ENCODE peak calls at places on chromosome 2, in ten cellular contexts. One of them, this sample, is unnamed.

GRCh38 chr2:113842919-113843736 is 46.8 kb upstream of the ACTR3 start:
- DNase-seq in IMR-90: peak; percentile 63
- DNase-seq in adrenal gland: no peak
- DNase-seq in A549: no peak
- DNase-seq in NB4: no peak
- DNase-seq in right lobe of liver: no peak
- DNase-seq in GM12891: no peak
- DNase-seq in K562: peak; percentile 50
- DNase-seq in transverse colon: no peak
- DNase-seq in endothelial cell of umbilical vein: no peak
- DNase-seq in this sample: no peak

GRCh38 chr2:31736695-31737454 is 156.1 kb upstream of the SRD5A2 start:
- DNase-seq in K562: no peak
- DNase-seq in A549: no peak
- DNase-seq in GM12891: no peak
- DNase-seq in right lobe of liver: peak; percentile 58
- DNase-seq in adrenal gland: no peak
- DNase-seq in NB4: peak; percentile 7
- DNase-seq in IMR-90: no peak
- DNase-seq in transverse colon: no peak
- DNase-seq in endothelial cell of umbilical vein: no peak
- DNase-seq in this sample: no peak

GRCh38 chr2:148982282-148982681 is 56.2 kb upstream of the LYPD6B start:
- DNase-seq in endothelial cell of umbilical vein: no peak
- DNase-seq in IMR-90: no peak
- DNase-seq in A549: no peak
- DNase-seq in K562: no peak
- DNase-seq in adrenal gland: no peak
- DNase-seq in GM12891: no peak
- DNase-seq in right lobe of liver: no peak
- DNase-seq in NB4: no peak
- DNase-seq in transverse colon: no peak
- DNase-seq in this sample: no peak

GRCh38 chr2:133605031-133605773 is 36.9 kb upstream of the NCKAP5 start:
- DNase-seq in IMR-90: peak; percentile 72
- DNase-seq in GM12891: no peak
- DNase-seq in adrenal gland: no peak
- DNase-seq in A549: no peak
- DNase-seq in right lobe of liver: no peak
- DNase-seq in NB4: no peak
- DNase-seq in transverse colon: no peak
- DNase-seq in K562: no peak
- DNase-seq in endothelial cell of umbilical vein: no peak
- DNase-seq in this sample: no peak

GRCh38 chr2:71477231-71477681 is 23.9 kb downstream of the DYSF start:
- DNase-seq in IMR-90: no peak
- DNase-seq in adrenal gland: no peak
- DNase-seq in K562: no peak
- DNase-seq in right lobe of liver: no peak
- DNase-seq in A549: no peak
- DNase-seq in endothelial cell of umbilical vein: no peak
- DNase-seq in NB4: peak; percentile 53
- DNase-seq in transverse colon: no peak
- DNase-seq in GM12891: no peak
- DNase-seq in this sample: no peak

GRCh38 chr2:202112041-202112440 is 39.0 kb downstream of the KIAA2012 start:
- DNase-seq in NB4: no peak
- DNase-seq in GM12891: no peak
- DNase-seq in adrenal gland: no peak
- DNase-seq in A549: no peak
- DNase-seq in endothelial cell of umbilical vein: no peak
- DNase-seq in K562: peak; percentile 5
- DNase-seq in transverse colon: no peak
- DNase-seq in right lobe of liver: no peak
- DNase-seq in IMR-90: no peak
- DNase-seq in this sample: no peak

GRCh38 chr2:240632291-240632670 is 7.0 kb downstream of the GPR35 start:
- DNase-seq in NB4: no peak
- DNase-seq in right lobe of liver: no peak
- DNase-seq in endothelial cell of umbilical vein: no peak
- DNase-seq in transverse colon: peak; percentile 3
- DNase-seq in K562: no peak
- DNase-seq in adrenal gland: no peak
- DNase-seq in A549: no peak
- DNase-seq in GM12891: no peak
- DNase-seq in IMR-90: no peak
- DNase-seq in this sample: no peak

GRCh38 chr2:42939411-42940206 is 147.2 kb upstream of the HAAO start:
- DNase-seq in endothelial cell of umbilical vein: peak; percentile 35
- DNase-seq in right lobe of liver: no peak
- DNase-seq in A549: no peak
- DNase-seq in K562: no peak
- DNase-seq in adrenal gland: no peak
- DNase-seq in IMR-90: no peak
- DNase-seq in GM12891: no peak
- DNase-seq in transverse colon: peak; percentile 63
- DNase-seq in NB4: no peak
- DNase-seq in this sample: no peak

GRCh38 chr2:127155901-127156300 is 48.9 kb upstream of the BIN1 start:
- DNase-seq in K562: no peak
- DNase-seq in adrenal gland: peak; percentile 65
- DNase-seq in IMR-90: peak; percentile 26
- DNase-seq in A549: no peak
- DNase-seq in transverse colon: no peak
- DNase-seq in GM12891: no peak
- DNase-seq in right lobe of liver: no peak
- DNase-seq in NB4: no peak
- DNase-seq in endothelial cell of umbilical vein: no peak
- DNase-seq in this sample: no peak

GRCh38 chr2:128770143-128771080 is 451.7 kb upstream of the HS6ST1 start:
- DNase-seq in endothelial cell of umbilical vein: no peak
- DNase-seq in GM12891: no peak
- DNase-seq in adrenal gland: no peak
- DNase-seq in NB4: no peak
- DNase-seq in right lobe of liver: no peak
- DNase-seq in IMR-90: no peak
- DNase-seq in K562: no peak
- DNase-seq in transverse colon: no peak
- DNase-seq in A549: no peak
- DNase-seq in this sample: no peak

GRCh38 chr2:234411793-234412192 is 85.1 kb downstream of the ARL4C start:
- DNase-seq in right lobe of liver: no peak
- DNase-seq in IMR-90: no peak
- DNase-seq in adrenal gland: no peak
- DNase-seq in K562: no peak
- DNase-seq in GM12891: no peak
- DNase-seq in transverse colon: no peak
- DNase-seq in endothelial cell of umbilical vein: no peak
- DNase-seq in NB4: no peak
- DNase-seq in A549: no peak
- DNase-seq in this sample: no peak

GRCh38 chr2:30935795-30936194 is 128.5 kb upstream of the CAPN13 start:
- DNase-seq in adrenal gland: no peak
- DNase-seq in endothelial cell of umbilical vein: no peak
- DNase-seq in NB4: no peak
- DNase-seq in IMR-90: no peak
- DNase-seq in K562: no peak
- DNase-seq in A549: no peak
- DNase-seq in GM12891: no peak
- DNase-seq in right lobe of liver: no peak
- DNase-seq in transverse colon: no peak
- DNase-seq in this sample: no peak

GRCh38 chr2:185147361-185147760 is 549.0 kb downstream of the ZNF804A start:
- DNase-seq in A549: no peak
- DNase-seq in IMR-90: no peak
- DNase-seq in NB4: no peak
- DNase-seq in endothelial cell of umbilical vein: no peak
- DNase-seq in transverse colon: no peak
- DNase-seq in GM12891: no peak
- DNase-seq in K562: no peak
- DNase-seq in adrenal gland: no peak
- DNase-seq in right lobe of liver: no peak
- DNase-seq in this sample: no peak

GRCh38 chr2:20447437-20448245 is 767 bp downstream of the RHOB start:
- DNase-seq in adrenal gland: peak; percentile 83
- DNase-seq in transverse colon: peak; percentile 57
- DNase-seq in GM12891: peak; percentile 39
- DNase-seq in right lobe of liver: peak; percentile 50
- DNase-seq in endothelial cell of umbilical vein: peak; percentile 56
- DNase-seq in A549: no peak
- DNase-seq in K562: no peak
- DNase-seq in NB4: peak; percentile 39
- DNase-seq in IMR-90: peak; percentile 41
- DNase-seq in this sample: peak; percentile 62

GRCh38 chr2:182631299-182631698 is 84.8 kb upstream of the DNAJC10 start:
- DNase-seq in NB4: no peak
- DNase-seq in K562: no peak
- DNase-seq in GM12891: no peak
- DNase-seq in endothelial cell of umbilical vein: no peak
- DNase-seq in transverse colon: no peak
- DNase-seq in adrenal gland: no peak
- DNase-seq in IMR-90: no peak
- DNase-seq in A549: no peak
- DNase-seq in right lobe of liver: no peak
- DNase-seq in this sample: no peak

GRCh38 chr2:64141711-64142405 is 2.4 kb downstream of the PELI1 start:
- DNase-seq in GM12891: no peak
- DNase-seq in adrenal gland: no peak
- DNase-seq in K562: no peak
- DNase-seq in A549: no peak
- DNase-seq in NB4: peak; percentile 26
- DNase-seq in transverse colon: no peak
- DNase-seq in right lobe of liver: no peak
- DNase-seq in endothelial cell of umbilical vein: peak; percentile 70
- DNase-seq in IMR-90: peak; percentile 28
- DNase-seq in this sample: peak; percentile 31

GRCh38 chr2:94986392-94986963 is 39.0 kb upstream of the MAL start:
- DNase-seq in IMR-90: peak; percentile 70
- DNase-seq in transverse colon: peak; percentile 34
- DNase-seq in adrenal gland: peak; percentile 75
- DNase-seq in right lobe of liver: peak; percentile 41
- DNase-seq in A549: peak; percentile 61
- DNase-seq in NB4: peak; percentile 64
- DNase-seq in GM12891: peak; percentile 32
- DNase-seq in K562: peak; percentile 63
- DNase-seq in endothelial cell of umbilical vein: peak; percentile 52
- DNase-seq in this sample: peak; percentile 34

GRCh38 chr2:12848176-12848575 is 131.4 kb downstream of the TRIB2 start:
- DNase-seq in NB4: no peak
- DNase-seq in IMR-90: no peak
- DNase-seq in endothelial cell of umbilical vein: no peak
- DNase-seq in transverse colon: no peak
- DNase-seq in adrenal gland: no peak
- DNase-seq in right lobe of liver: no peak
- DNase-seq in K562: no peak
- DNase-seq in A549: no peak
- DNase-seq in GM12891: no peak
- DNase-seq in this sample: no peak

GRCh38 chr2:3223080-3223923 is 154.3 kb downstream of the EIPR1 start:
- DNase-seq in transverse colon: no peak
- DNase-seq in GM12891: no peak
- DNase-seq in NB4: no peak
- DNase-seq in A549: no peak
- DNase-seq in K562: no peak
- DNase-seq in right lobe of liver: no peak
- DNase-seq in adrenal gland: no peak
- DNase-seq in endothelial cell of umbilical vein: peak; percentile 23
- DNase-seq in IMR-90: peak; percentile 86
- DNase-seq in this sample: no peak
- TF ChIP-seq POLR2A in transverse colon: no peak
- TF ChIP-seq POLR2A in GM12891: no peak
- TF ChIP-seq POLR2A in NB4: no peak
- TF ChIP-seq POLR2A in A549: no peak
- TF ChIP-seq POLR2A in K562: no peak
- TF ChIP-seq POLR2A in right lobe of liver: no peak
- TF ChIP-seq POLR2A in adrenal gland: no peak
- TF ChIP-seq POLR2A in endothelial cell of umbilical vein: no peak
- TF ChIP-seq POLR2A in IMR-90: no peak
- TF ChIP-seq POLR2A in this sample: no peak

GRCh38 chr2:219002395-219003266 is 9.4 kb upstream of the CRYBA2 start:
- DNase-seq in right lobe of liver: peak; percentile 86
- DNase-seq in IMR-90: no peak
- DNase-seq in transverse colon: peak; percentile 87
- DNase-seq in GM12891: no peak
- DNase-seq in K562: peak; percentile 74
- DNase-seq in adrenal gland: peak; percentile 91
- DNase-seq in endothelial cell of umbilical vein: no peak
- DNase-seq in A549: peak; percentile 93
- DNase-seq in NB4: no peak
- DNase-seq in this sample: peak; percentile 45
- TF ChIP-seq POLR2A in right lobe of liver: no peak
- TF ChIP-seq POLR2A in IMR-90: no peak
- TF ChIP-seq POLR2A in transverse colon: peak; percentile 15
- TF ChIP-seq POLR2A in GM12891: no peak
- TF ChIP-seq POLR2A in K562: no peak
- TF ChIP-seq POLR2A in adrenal gland: no peak
- TF ChIP-seq POLR2A in endothelial cell of umbilical vein: no peak
- TF ChIP-seq POLR2A in A549: peak; percentile 52
- TF ChIP-seq POLR2A in NB4: no peak
- TF ChIP-seq POLR2A in this sample: no peak

DNA sequence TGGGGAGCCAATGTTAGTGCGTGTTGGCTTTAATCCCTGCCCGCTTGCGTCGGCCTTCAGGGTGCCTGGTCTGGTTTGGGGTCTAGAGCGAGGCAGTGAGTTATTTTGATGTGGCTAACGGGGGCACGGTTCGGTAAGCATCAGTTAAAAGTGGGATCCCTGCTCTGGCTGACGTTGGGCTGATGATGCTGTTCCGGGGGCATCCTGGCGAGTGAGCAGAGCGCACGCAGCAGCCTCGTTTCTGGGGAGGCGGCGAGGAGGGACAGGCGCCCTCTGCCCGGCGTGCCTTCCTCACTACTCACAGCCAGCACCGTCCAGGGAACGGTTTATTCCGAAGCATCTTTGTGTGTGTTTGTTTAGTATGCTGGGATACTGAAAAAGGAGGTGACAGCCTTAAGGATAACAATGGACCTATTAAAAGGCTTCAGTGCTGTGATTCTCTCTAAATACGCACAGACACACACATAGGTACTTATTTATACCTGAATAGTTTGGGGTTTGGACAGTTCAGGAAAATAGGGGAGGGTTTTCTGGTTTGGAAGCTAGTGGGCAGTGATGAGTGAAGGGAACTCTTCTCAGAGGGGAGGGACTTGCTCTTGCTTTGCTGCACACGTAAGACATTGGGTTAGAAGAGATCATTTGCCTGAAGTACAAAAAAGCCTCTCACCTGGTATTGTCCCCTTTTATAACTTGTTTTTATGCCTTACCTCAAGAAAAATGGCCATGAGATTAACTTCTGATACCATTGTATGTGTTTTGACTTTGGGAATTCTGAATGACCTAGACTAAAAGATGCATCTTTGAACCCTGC is 2.1 kb downstream of the CRIM1 start:
- DNase-seq in endothelial cell of umbilical vein: peak; percentile 82
- DNase-seq in IMR-90: peak; percentile 85
- DNase-seq in right lobe of liver: peak; percentile 21
- DNase-seq in adrenal gland: peak; percentile 64
- DNase-seq in K562: no peak
- DNase-seq in GM12891: no peak
- DNase-seq in transverse colon: peak; percentile 57
- DNase-seq in A549: peak; percentile 63
- DNase-seq in NB4: peak; percentile 20
- DNase-seq in this sample: peak; percentile 64
- TF ChIP-seq POLR2A in endothelial cell of umbilical vein: no peak
- TF ChIP-seq POLR2A in IMR-90: peak; percentile 87
- TF ChIP-seq POLR2A in right lobe of liver: no peak
- TF ChIP-seq POLR2A in adrenal gland: peak; percentile 9
- TF ChIP-seq POLR2A in K562: no peak
- TF ChIP-seq POLR2A in GM12891: no peak
- TF ChIP-seq POLR2A in transverse colon: peak; percentile 44
- TF ChIP-seq POLR2A in A549: no peak
- TF ChIP-seq POLR2A in NB4: no peak
- TF ChIP-seq POLR2A in this sample: no peak

GRCh38 chr2:230225486-230225885 is at the start of gene SP140:
- DNase-seq in adrenal gland: peak; percentile 65
- DNase-seq in IMR-90: no peak
- DNase-seq in endothelial cell of umbilical vein: no peak
- DNase-seq in K562: no peak
- DNase-seq in GM12891: no peak
- DNase-seq in NB4: no peak
- DNase-seq in right lobe of liver: peak; percentile 51
- DNase-seq in transverse colon: peak; percentile 73
- DNase-seq in A549: no peak
- DNase-seq in this sample: no peak
- TF ChIP-seq POLR2A in adrenal gland: no peak
- TF ChIP-seq POLR2A in IMR-90: no peak
- TF ChIP-seq POLR2A in endothelial cell of umbilical vein: no peak
- TF ChIP-seq POLR2A in K562: no peak
- TF ChIP-seq POLR2A in GM12891: peak; percentile 94
- TF ChIP-seq POLR2A in NB4: no peak
- TF ChIP-seq POLR2A in right lobe of liver: peak; percentile 25
- TF ChIP-seq POLR2A in transverse colon: peak; percentile 53
- TF ChIP-seq POLR2A in A549: no peak
- TF ChIP-seq POLR2A in this sample: no peak